ENCODE peak calls at places on chromosomes 13 and 19, in six cellular contexts. I is gastrocnemius medialis, N is uterus, K is tibial nerve, E is sigmoid colon, V is body of pancreas. A is an unnamed sample.

GRCh38 chr19:46574533-46574932 is 26.6 kb upstream of the CALM3 start:
- DNase-seq in V (no peak), K (no peak), N (no peak), I (no peak), E (no peak), A (peak)

GRCh38 chr19:42270346-42271044 is 1.4 kb downstream of the CIC start:
- DNase-seq in N (peak), I (peak), K (no peak), V (peak), E (peak), A (peak)

GRCh38 chr19:19169236-19170052 is 619 bp downstream of the MEF2B start:
- DNase-seq in I (no peak), V (no peak), N (no peak), E (no peak), K (no peak), A (no peak)

GRCh38 chr13:59086147-59086546 is 1077.6 kb downstream of the DIAPH3 start:
- DNase-seq in E (no peak), V (no peak), I (no peak), K (no peak), N (no peak), A (no peak)

GRCh38 chr13:104105418-104106355 is 1039.5 kb upstream of the SLC10A2 start:
- DNase-seq in K (no peak), E (no peak), I (no peak), V (peak), N (no peak), A (no peak)

GRCh38 chr13:107960301-107960700 is 255.0 kb downstream of the LIG4 start:
- DNase-seq in V (no peak), K (no peak), E (no peak), I (no peak), N (no peak), A (no peak)

GRCh38 chr13:63433546-63434150 is 2018.0 kb upstream of the PCDH20 start:
- DNase-seq in K (no peak), V (no peak), N (no peak), E (no peak), I (no peak), A (no peak)

GRCh38 chr13:42007844-42008243 is 40.6 kb upstream of the DGKH start:
- DNase-seq in I (no peak), K (no peak), N (no peak), V (no peak), E (no peak), A (no peak)

GRCh38 chr13:95948646-95949045 is 104.6 kb downstream of the UGGT2 start:
- DNase-seq in V (no peak), I (no peak), K (no peak), E (no peak), N (no peak), A (peak)

GRCh38 chr19:55253842-55254624 is 4.8 kb downstream of the PPP6R1 start:
- DNase-seq in I (no peak), E (no peak), K (no peak), V (no peak), N (no peak), A (peak)

DNA sequence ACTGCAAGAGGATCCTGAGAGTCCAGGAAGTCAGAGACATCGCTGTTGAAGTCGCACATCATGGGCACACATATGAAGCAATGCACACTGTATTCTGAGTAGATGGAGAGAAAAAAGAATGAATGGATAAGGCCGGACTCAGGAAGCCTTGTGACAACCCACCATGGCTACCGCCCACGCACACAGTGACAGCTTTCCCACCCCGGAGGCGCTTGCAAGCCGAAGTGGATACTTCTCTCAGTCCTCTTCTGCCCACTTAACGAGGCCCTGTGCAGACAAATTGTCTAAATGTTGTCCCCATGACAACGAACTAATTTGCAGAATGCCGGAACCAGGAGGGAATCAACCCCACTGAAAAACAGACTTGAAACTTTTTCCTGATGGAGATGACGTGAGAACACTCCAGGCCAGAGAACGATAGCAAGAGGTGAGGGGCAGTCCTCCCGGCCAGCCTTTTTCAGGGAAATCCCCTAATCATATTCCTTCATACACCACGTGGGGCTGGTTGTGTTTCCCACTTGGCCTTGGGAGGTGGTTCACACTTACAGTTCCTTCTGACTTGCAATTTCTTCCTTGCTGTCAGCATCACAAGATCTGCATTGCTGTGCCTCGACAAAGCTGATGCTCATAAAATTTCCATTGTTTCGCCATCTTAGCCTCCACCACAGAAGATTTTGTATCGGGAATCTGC is 109.6 kb upstream of the SERP2 start:
- DNase-seq in N (peak), I (no peak), V (no peak), K (no peak), E (no peak), A (no peak)
- TF ChIP-seq POLR2A in N (no peak), I (no peak), V (no peak), K (no peak), E (no peak), A (no peak)

GRCh38 chr19:18150776-18151624 is 2.0 kb upstream of the PIK3R2 start:
- DNase-seq in N (no peak), E (no peak), K (no peak), I (no peak), V (peak), A (no peak)
- TF ChIP-seq POLR2A in N (no peak), E (no peak), K (no peak), I (no peak), V (no peak), A (no peak)

GRCh38 chr13:49936085-49936942 is at the start of gene SPRYD7:
- DNase-seq in E (peak), V (peak), I (peak), K (peak), N (peak), A (peak)

GRCh38 chr13:49936943-49937273 is 768 bp upstream of the SPRYD7 start:
- DNase-seq in V (no peak), N (no peak), K (no peak), E (no peak), I (no peak), A (no peak)

GRCh38 chr13:49933511-49933910 is 2.6 kb downstream of the SPRYD7 start:
- DNase-seq in I (no peak), E (no peak), N (no peak), K (no peak), V (no peak), A (no peak)

GRCh38 chr13:49932868-49933267 is 3.3 kb downstream of the SPRYD7 start:
- DNase-seq in N (no peak), E (no peak), K (no peak), V (no peak), I (no peak), A (no peak)

GRCh38 chr13:49935171-49936084 is 712 bp downstream of the SPRYD7 start:
- DNase-seq in V (peak), E (peak), K (peak), N (no peak), I (peak), A (peak)
- TF ChIP-seq POLR2A in V (no peak), E (no peak), K (no peak), N (no peak), I (no peak), A (no peak)

DNA sequence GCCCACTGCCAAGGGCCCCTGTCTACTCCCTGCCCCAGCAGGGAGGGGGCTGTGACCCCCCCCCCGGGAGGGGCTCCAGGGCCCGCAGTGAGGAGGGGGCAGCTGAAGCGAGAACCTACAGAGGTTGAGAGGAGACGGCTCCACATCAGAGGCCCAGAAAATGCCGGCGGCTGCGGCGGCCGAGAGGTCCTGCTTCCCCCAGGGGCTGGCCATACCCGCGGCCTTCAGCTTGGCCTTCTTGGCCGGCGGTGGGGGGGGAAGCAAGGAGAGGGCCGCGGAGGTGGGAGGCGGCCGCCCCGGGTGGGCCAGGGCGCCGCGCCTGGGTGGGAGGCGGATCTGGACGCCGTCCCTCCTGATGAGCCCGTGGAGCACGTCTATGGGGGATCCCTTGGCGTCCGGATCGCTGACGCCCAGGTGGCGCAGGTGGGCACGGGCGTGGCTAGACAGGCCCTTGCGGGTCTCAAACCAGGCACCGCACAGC is 9.2 kb upstream of the AKAP8L start:
- DNase-seq in K (no peak), V (no peak), I (no peak), E (no peak), N (no peak), A (no peak)
- TF ChIP-seq POLR2A in K (no peak), V (no peak), I (no peak), E (no peak), N (no peak), A (no peak)

GRCh38 chr19:10380311-10381102 is at the start of gene TYK2:
- DNase-seq in E (peak), V (peak), I (peak), K (peak), N (peak), A (peak)
- TF ChIP-seq POLR2A in E (peak), V (peak), I (peak), K (no peak), N (no peak), A (peak)

GRCh38 chr19:1396768-1397679 is 4.3 kb downstream of the GAMT start:
- DNase-seq in K (no peak), V (peak), I (peak), N (no peak), E (no peak), A (no peak)

GRCh38 chr19:1395194-1396018 is 5.9 kb downstream of the GAMT start:
- DNase-seq in I (peak), V (peak), E (no peak), K (no peak), N (no peak), A (no peak)

GRCh38 chr19:1397838-1398237 is 3.5 kb downstream of the GAMT start:
- DNase-seq in I (no peak), V (no peak), E (no peak), N (no peak), K (no peak), A (no peak)

GRCh38 chr19:1394252-1395193 is 6.8 kb downstream of the GAMT start:
- DNase-seq in I (no peak), K (no peak), N (no peak), E (no peak), V (peak), A (no peak)

GRCh38 chr19:1396019-1396767 is 5.1 kb downstream of the GAMT start:
- DNase-seq in I (peak), V (peak), N (no peak), K (no peak), E (no peak), A (no peak)
- TF ChIP-seq POLR2A in I (no peak), V (no peak), N (no peak), K (no peak), E (no peak), A (no peak)

GRCh38 chr19:1159864-1160595 is 14.0 kb downstream of the SBNO2 start:
- DNase-seq in N (no peak), E (no peak), I (no peak), K (no peak), V (no peak), A (no peak)
- TF ChIP-seq POLR2A in N (no peak), E (no peak), I (no peak), K (no peak), V (no peak), A (no peak)

GRCh38 chr13:93435651-93436050 is 209.0 kb downstream of the GPC6 start:
- DNase-seq in K (no peak), V (no peak), E (no peak), I (no peak), N (no peak), A (no peak)
- TF ChIP-seq POLR2A in K (no peak), V (no peak), E (no peak), I (no peak), N (no peak), A (no peak)

GRCh38 chr19:6529937-6530384 is 865 bp upstream of the TNFSF9 start:
- DNase-seq in N (no peak), V (no peak), K (no peak), I (no peak), E (no peak), A (no peak)

GRCh38 chr19:6529351-6529750 is 1.5 kb upstream of the TNFSF9 start:
- DNase-seq in N (no peak), V (no peak), I (no peak), E (no peak), K (no peak), A (no peak)

GRCh38 chr19:6531163-6531955 is 533 bp downstream of the TNFSF9 start:
- DNase-seq in E (no peak), N (no peak), I (no peak), V (no peak), K (no peak), A (no peak)

GRCh38 chr19:6531956-6532243 is 1.1 kb downstream of the TNFSF9 start:
- DNase-seq in N (no peak), K (no peak), V (no peak), E (no peak), I (no peak), A (no peak)

GRCh38 chr19:6530385-6531162 is at the start of gene TNFSF9:
- DNase-seq in K (peak), I (peak), N (peak), V (peak), E (peak), A (peak)
- TF ChIP-seq POLR2A in K (no peak), I (peak), N (peak), V (peak), E (no peak), A (peak)

DNA sequence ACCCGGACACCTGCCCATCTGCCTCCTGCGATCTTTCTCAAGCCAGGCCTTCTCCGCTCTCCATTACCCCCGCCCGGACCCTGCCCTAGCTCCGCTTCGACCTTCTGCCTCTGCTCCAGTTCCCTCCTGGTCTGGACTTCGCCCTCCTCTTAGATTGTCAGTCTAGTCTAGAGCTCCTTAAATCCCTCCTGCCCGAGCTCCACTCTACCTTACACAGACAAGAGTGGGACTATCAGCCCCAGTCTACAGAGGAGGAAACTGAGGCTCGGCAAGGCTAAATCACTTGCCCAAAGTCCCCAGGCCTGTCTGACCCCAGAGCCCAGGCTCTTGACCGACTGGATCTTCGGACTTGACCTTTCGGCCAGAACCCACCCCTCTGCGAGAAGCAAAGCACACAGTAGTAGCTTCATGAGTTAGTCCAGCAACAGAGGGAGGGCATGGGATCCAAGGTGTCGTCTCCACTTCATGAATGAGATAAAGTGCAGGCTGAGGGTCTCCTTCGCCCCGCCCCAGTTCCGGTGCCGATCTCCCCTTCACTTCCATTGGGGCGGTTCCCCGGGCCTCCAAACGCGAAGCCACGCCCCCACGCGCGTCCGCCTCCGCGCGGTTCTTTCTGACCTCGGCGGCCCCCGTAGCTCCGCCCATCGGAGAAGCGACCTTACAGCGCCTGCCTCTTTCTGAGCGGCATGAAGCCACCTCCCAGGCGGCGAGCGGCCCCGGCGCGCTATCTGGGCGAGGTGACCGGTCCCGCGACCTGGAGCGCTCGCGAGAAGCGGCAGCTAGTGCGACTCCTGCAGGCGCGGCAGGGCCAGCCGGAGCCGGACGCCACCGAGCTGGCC is at the start of gene SNAPC2:
- DNase-seq in N (peak), I (peak), E (peak), V (peak), K (peak), A (peak)
- TF ChIP-seq POLR2A in N (no peak), I (peak), E (peak), V (peak), K (no peak), A (no peak)

A was measured in erythroblast.